ENCODE peak calls at places on chromosomes 3 and 15, in four cellular contexts. E is fibroblast of pulmonary artery; N is stimulated activated CD4-positive, alpha-beta T cell treated with anti-CD3 and anti-CD28 coated beads, Interleukin-1b, Interleukin-23, amount 100 ng/mL, for 24 hours; L is NCI-H82. B is an unnamed sample.
A peak's percentile ranks its signal among the peaks of the same experiment; 100 is the strongest.

GRCh38 chr15:90334304-90334731 is 17.8 kb upstream of the ZNF774 start:
- DNase-seq in N (no peak), E (no peak), L (no peak), B (no peak)

GRCh38 chr3:128415110-128415772 is 51.4 kb downstream of the DNAJB8 start:
- DNase-seq in N (no peak), L (no peak), E (no peak), B (no peak)

GRCh38 chr3:182765287-182765686 is 28.0 kb upstream of the ATP11B start:
- DNase-seq in E (no peak), N (no peak), L (no peak), B (no peak)

GRCh38 chr3:44554626-44555592 is at the start of gene ZKSCAN7:
- DNase-seq in N (peak; percentile 35), L (peak; percentile 40), E (peak; percentile 50), B (no peak)

GRCh38 chr3:8546609-8547008 is 45.0 kb downstream of the LMCD1 start:
- DNase-seq in N (no peak), E (no peak), L (no peak), B (no peak)

GRCh38 chr3:61438253-61439115 is 122.9 kb upstream of the PTPRG start:
- DNase-seq in E (no peak), L (no peak), N (no peak), B (no peak)

GRCh38 chr15:40693904-40694705 is 869 bp upstream of the RAD51 start:
- DNase-seq in L (no peak), N (no peak), E (peak; percentile 3), B (no peak)

GRCh38 chr3:120473389-120473788 is 22.6 kb upstream of the FSTL1 start:
- DNase-seq in E (no peak), N (no peak), L (no peak), B (no peak)

GRCh38 chr3:115164374-115165221 is 17.5 kb upstream of the ZBTB20 start:
- DNase-seq in N (no peak), L (no peak), E (no peak), B (no peak)

GRCh38 chr15:40722934-40723333 is 28.0 kb downstream of the RAD51 start:
- DNase-seq in E (no peak), L (no peak), N (no peak), B (no peak)

GRCh38 chr3:159814161-159814560 is 174.5 kb upstream of the IL12A start:
- DNase-seq in N (no peak), L (no peak), E (no peak), B (no peak)

GRCh38 chr3:45082139-45082538 is 56.0 kb downstream of the CLEC3B start:
- DNase-seq in N (no peak), L (no peak), E (peak; percentile 54), B (no peak)

GRCh38 chr3:112115161-112115739 is 17.8 kb downstream of the GCSAM start:
- DNase-seq in L (no peak), E (no peak), N (no peak), B (no peak)

GRCh38 chr15:29269485-29270168 is at the start of gene NSMCE3:
- DNase-seq in L (peak; percentile 90), N (peak; percentile 85), E (peak; percentile 91), B (peak; percentile 69)